ENCODE peak calls at places on chromosomes 1 and 21, in nine cellular contexts. One of them, this sample, is unnamed.

GRCh38 chr1:162697140-162697895 is 65.1 kb downstream of the DDR2 start:
- DNase-seq in BE2C: no peak
- DNase-seq in A549: no peak
- DNase-seq in psoas muscle: no peak
- DNase-seq in Panc1: no peak
- DNase-seq in H9: no peak
- DNase-seq in AG10803: peak; percentile 31
- DNase-seq in left lung: no peak
- DNase-seq in Peyer's patch: no peak
- DNase-seq in this sample: no peak

GRCh38 chr1:218513248-218513647 is 168.1 kb downstream of the TGFB2 start:
- DNase-seq in BE2C: no peak
- DNase-seq in A549: no peak
- DNase-seq in psoas muscle: no peak
- DNase-seq in Panc1: no peak
- DNase-seq in H9: no peak
- DNase-seq in AG10803: no peak
- DNase-seq in left lung: no peak
- DNase-seq in Peyer's patch: no peak
- DNase-seq in this sample: no peak

GRCh38 chr21:32733356-32733755 is 5.5 kb upstream of the SYNJ1 start:
- DNase-seq in BE2C: no peak
- DNase-seq in A549: no peak
- DNase-seq in psoas muscle: no peak
- DNase-seq in Panc1: no peak
- DNase-seq in H9: no peak
- DNase-seq in AG10803: no peak
- DNase-seq in left lung: no peak
- DNase-seq in Peyer's patch: no peak
- DNase-seq in this sample: no peak

GRCh38 chr1:198849108-198849507 is 210.3 kb downstream of the PTPRC start:
- DNase-seq in BE2C: peak; percentile 15
- DNase-seq in A549: no peak
- DNase-seq in psoas muscle: no peak
- DNase-seq in Panc1: no peak
- DNase-seq in H9: no peak
- DNase-seq in AG10803: no peak
- DNase-seq in left lung: no peak
- DNase-seq in Peyer's patch: no peak
- DNase-seq in this sample: no peak

GRCh38 chr1:66981679-66982078 is 56.9 kb downstream of the MIER1 start:
- DNase-seq in BE2C: no peak
- DNase-seq in A549: peak; percentile 27
- DNase-seq in psoas muscle: no peak
- DNase-seq in Panc1: no peak
- DNase-seq in H9: no peak
- DNase-seq in AG10803: peak; percentile 23
- DNase-seq in left lung: no peak
- DNase-seq in Peyer's patch: peak; percentile 69
- DNase-seq in this sample: no peak

GRCh38 chr21:28269173-28269572 is 723.5 kb downstream of the LTN1 start:
- DNase-seq in BE2C: peak; percentile 36
- DNase-seq in A549: no peak
- DNase-seq in psoas muscle: no peak
- DNase-seq in Panc1: no peak
- DNase-seq in H9: no peak
- DNase-seq in AG10803: no peak
- DNase-seq in left lung: no peak
- DNase-seq in Peyer's patch: no peak
- DNase-seq in this sample: no peak

GRCh38 chr1:154629160-154630073 is 21.4 kb upstream of the ADAR start:
- DNase-seq in BE2C: no peak
- DNase-seq in A549: no peak
- DNase-seq in psoas muscle: no peak
- DNase-seq in Panc1: no peak
- DNase-seq in H9: no peak
- DNase-seq in AG10803: no peak
- DNase-seq in left lung: no peak
- DNase-seq in Peyer's patch: no peak
- DNase-seq in this sample: no peak

GRCh38 chr1:167555971-167556714 is 2.6 kb upstream of the CREG1 start:
- DNase-seq in BE2C: peak; percentile 72
- DNase-seq in A549: peak; percentile 79
- DNase-seq in psoas muscle: peak; percentile 80
- DNase-seq in Panc1: peak; percentile 63
- DNase-seq in H9: peak; percentile 73
- DNase-seq in AG10803: peak; percentile 67
- DNase-seq in left lung: peak; percentile 65
- DNase-seq in Peyer's patch: peak; percentile 94
- DNase-seq in this sample: peak; percentile 81

GRCh38 chr1:155062702-155063411 is 683 bp upstream of the EFNA4 start:
- DNase-seq in BE2C: peak; percentile 88
- DNase-seq in A549: peak; percentile 72
- DNase-seq in psoas muscle: no peak
- DNase-seq in Panc1: no peak
- DNase-seq in H9: peak; percentile 87
- DNase-seq in AG10803: no peak
- DNase-seq in left lung: no peak
- DNase-seq in Peyer's patch: peak; percentile 88
- DNase-seq in this sample: peak; percentile 95

GRCh38 chr1:92940541-92940940 is 20.7 kb downstream of the DIPK1A start:
- DNase-seq in BE2C: no peak
- DNase-seq in A549: no peak
- DNase-seq in psoas muscle: no peak
- DNase-seq in Panc1: no peak
- DNase-seq in H9: no peak
- DNase-seq in AG10803: peak; percentile 72
- DNase-seq in left lung: no peak
- DNase-seq in Peyer's patch: no peak
- DNase-seq in this sample: no peak

GRCh38 chr1:20699558-20699957 is 18.2 kb downstream of the KIF17 start:
- DNase-seq in BE2C: no peak
- DNase-seq in A549: no peak
- DNase-seq in psoas muscle: peak; percentile 69
- DNase-seq in Panc1: no peak
- DNase-seq in H9: no peak
- DNase-seq in AG10803: no peak
- DNase-seq in left lung: no peak
- DNase-seq in Peyer's patch: no peak
- DNase-seq in this sample: no peak

GRCh38 chr1:29291756-29292155 is 55.4 kb downstream of the PTPRU start:
- DNase-seq in BE2C: no peak
- DNase-seq in A549: no peak
- DNase-seq in psoas muscle: no peak
- DNase-seq in Panc1: no peak
- DNase-seq in H9: no peak
- DNase-seq in AG10803: no peak
- DNase-seq in left lung: no peak
- DNase-seq in Peyer's patch: no peak
- DNase-seq in this sample: no peak

GRCh38 chr1:156053770-156054499 is at the start of gene UBQLN4:
- DNase-seq in BE2C: peak; percentile 93
- DNase-seq in A549: peak; percentile 87
- DNase-seq in psoas muscle: peak; percentile 95
- DNase-seq in Panc1: no peak
- DNase-seq in H9: peak; percentile 90
- DNase-seq in AG10803: peak; percentile 85
- DNase-seq in left lung: peak; percentile 91
- DNase-seq in Peyer's patch: peak; percentile 93
- DNase-seq in this sample: peak; percentile 90

DNA sequence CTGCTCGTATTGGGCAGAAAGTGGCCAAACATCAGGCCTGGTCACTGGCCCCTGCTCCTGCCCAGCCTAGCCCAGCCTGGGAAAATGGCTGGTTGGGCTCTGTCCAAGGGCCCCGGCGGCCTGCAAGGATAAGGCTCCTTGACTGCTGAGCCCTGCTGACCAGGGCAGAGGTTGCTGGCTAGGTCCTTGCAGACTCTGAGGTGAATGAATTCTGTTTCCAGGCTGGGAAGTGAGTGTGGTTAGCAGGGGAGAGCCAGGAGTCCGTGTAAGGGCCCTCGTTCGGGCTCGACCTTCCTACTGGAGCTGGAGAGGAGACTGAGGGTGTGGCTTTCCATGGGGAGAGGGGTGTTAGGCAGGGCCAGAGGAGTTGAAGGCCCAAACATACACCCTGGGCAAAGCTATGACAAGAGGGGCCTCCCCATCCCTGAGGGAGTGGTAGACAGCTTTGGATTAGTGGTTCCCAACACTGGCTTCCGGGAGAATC is 20.6 kb downstream of the CSF1 start:
- DNase-seq in BE2C: peak; percentile 81
- DNase-seq in A549: peak; percentile 80
- DNase-seq in psoas muscle: peak; percentile 88
- DNase-seq in Panc1: no peak
- DNase-seq in H9: peak; percentile 95
- DNase-seq in AG10803: peak; percentile 67
- DNase-seq in left lung: peak; percentile 77
- DNase-seq in Peyer's patch: peak; percentile 72
- DNase-seq in this sample: peak; percentile 88
- TF ChIP-seq CTCF in BE2C: no peak
- TF ChIP-seq CTCF in A549: no peak
- TF ChIP-seq CTCF in psoas muscle: no peak
- TF ChIP-seq CTCF in Panc1: no peak
- TF ChIP-seq CTCF in H9: no peak
- TF ChIP-seq CTCF in AG10803: no peak
- TF ChIP-seq CTCF in left lung: no peak
- TF ChIP-seq CTCF in Peyer's patch: peak; percentile 7
- TF ChIP-seq CTCF in this sample: no peak

DNA sequence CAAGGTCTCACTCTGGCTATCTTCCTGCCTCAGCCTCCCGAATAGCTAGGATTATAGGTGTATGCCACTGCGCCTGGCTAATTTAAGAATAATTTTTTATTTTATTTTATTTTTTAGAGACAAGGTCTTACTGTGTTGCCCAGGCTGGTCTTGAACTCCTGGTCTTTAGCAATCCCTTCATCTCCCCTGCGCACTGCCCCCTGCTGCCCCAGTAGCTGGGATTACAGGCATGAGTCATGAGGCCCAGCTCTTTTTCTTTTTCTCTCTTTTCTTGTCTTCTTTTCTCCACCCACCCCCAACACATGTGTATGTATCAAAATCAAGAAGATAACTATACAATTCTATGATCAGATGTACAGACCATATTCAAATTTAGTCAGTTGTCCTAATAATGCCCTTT is 87.2 kb downstream of the PEX14 start:
- DNase-seq in BE2C: no peak
- DNase-seq in A549: peak; percentile 12
- DNase-seq in psoas muscle: no peak
- DNase-seq in Panc1: no peak
- DNase-seq in H9: no peak
- DNase-seq in AG10803: no peak
- DNase-seq in left lung: no peak
- DNase-seq in Peyer's patch: no peak
- DNase-seq in this sample: no peak
- TF ChIP-seq CTCF in BE2C: no peak
- TF ChIP-seq CTCF in A549: no peak
- TF ChIP-seq CTCF in psoas muscle: no peak
- TF ChIP-seq CTCF in Panc1: no peak
- TF ChIP-seq CTCF in H9: peak; percentile 66
- TF ChIP-seq CTCF in AG10803: peak; percentile 4
- TF ChIP-seq CTCF in left lung: no peak
- TF ChIP-seq CTCF in Peyer's patch: no peak
- TF ChIP-seq CTCF in this sample: no peak

GRCh38 chr1:114585221-114585620 is 3.8 kb upstream of the BCAS2 start:
- DNase-seq in BE2C: peak; percentile 10
- DNase-seq in A549: no peak
- DNase-seq in psoas muscle: no peak
- DNase-seq in Panc1: no peak
- DNase-seq in H9: no peak
- DNase-seq in AG10803: peak; percentile 21
- DNase-seq in left lung: no peak
- DNase-seq in Peyer's patch: no peak
- DNase-seq in this sample: no peak

GRCh38 chr1:114587203-114587991 is 6.0 kb upstream of the BCAS2 start:
- DNase-seq in BE2C: no peak
- DNase-seq in A549: no peak
- DNase-seq in psoas muscle: no peak
- DNase-seq in Panc1: no peak
- DNase-seq in H9: no peak
- DNase-seq in AG10803: no peak
- DNase-seq in left lung: no peak
- DNase-seq in Peyer's patch: no peak
- DNase-seq in this sample: no peak

GRCh38 chr1:114586513-114587047 is 5.2 kb upstream of the BCAS2 start:
- DNase-seq in BE2C: no peak
- DNase-seq in A549: no peak
- DNase-seq in psoas muscle: no peak
- DNase-seq in Panc1: no peak
- DNase-seq in H9: no peak
- DNase-seq in AG10803: no peak
- DNase-seq in left lung: no peak
- DNase-seq in Peyer's patch: no peak
- DNase-seq in this sample: no peak

DNA sequence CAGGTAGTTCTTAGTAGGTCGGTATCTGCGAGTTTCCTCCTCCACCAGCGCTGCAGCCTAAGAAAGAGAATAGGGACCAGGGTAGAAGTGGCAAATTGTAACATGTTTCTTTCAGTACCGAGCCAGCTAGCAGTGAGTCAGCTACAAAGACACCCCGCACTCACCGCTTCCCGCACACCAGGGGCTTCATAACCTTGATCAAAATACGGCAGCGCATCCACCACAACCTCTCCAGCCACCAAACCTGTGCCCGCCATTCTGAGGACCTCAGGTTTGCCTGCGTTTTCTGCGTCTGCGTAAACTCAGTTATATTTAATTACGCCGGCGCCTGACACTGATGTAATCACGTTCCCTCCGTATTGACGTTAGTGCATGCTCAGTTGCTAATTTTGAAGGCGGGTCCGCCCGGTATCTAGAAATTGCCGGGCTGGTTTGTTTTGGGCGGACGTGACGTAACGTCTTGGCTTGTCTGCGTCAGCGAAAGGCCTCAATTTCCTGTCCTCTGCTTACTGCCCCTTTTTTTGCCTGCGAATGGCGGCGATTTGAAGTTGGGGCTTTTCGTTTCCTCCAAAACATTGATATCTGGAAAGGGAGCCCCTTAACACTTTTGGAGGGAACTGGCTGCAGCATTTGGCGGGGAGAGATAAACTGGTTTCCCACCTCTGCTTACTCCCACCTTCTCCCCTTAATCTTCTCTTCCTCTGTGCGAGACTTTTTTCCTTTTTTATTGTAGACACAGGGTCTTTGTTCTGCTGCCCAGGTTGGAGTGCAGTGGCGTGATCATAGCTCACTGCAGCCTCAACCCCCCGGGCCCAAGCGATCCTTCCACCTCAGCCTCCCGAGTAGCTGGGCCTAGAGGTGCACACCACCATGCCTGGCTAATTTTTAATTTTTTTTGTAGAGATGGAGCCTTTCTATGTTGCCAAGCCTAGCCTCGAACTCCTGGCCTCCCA is at the start of gene BCAS2:
- DNase-seq in BE2C: peak; percentile 92
- DNase-seq in A549: peak; percentile 96
- DNase-seq in psoas muscle: peak; percentile 96
- DNase-seq in Panc1: peak; percentile 82
- DNase-seq in H9: peak; percentile 96
- DNase-seq in AG10803: peak; percentile 98
- DNase-seq in left lung: peak; percentile 97
- DNase-seq in Peyer's patch: peak; percentile 99
- DNase-seq in this sample: peak; percentile 90
- TF ChIP-seq CTCF in BE2C: no peak
- TF ChIP-seq CTCF in A549: no peak
- TF ChIP-seq CTCF in psoas muscle: no peak
- TF ChIP-seq CTCF in Panc1: no peak
- TF ChIP-seq CTCF in H9: no peak
- TF ChIP-seq CTCF in AG10803: no peak
- TF ChIP-seq CTCF in left lung: no peak
- TF ChIP-seq CTCF in Peyer's patch: no peak
- TF ChIP-seq CTCF in this sample: no peak

GRCh38 chr1:230390371-230390770 is 35.8 kb downstream of the PGBD5 start:
- DNase-seq in BE2C: no peak
- DNase-seq in A549: no peak
- DNase-seq in psoas muscle: no peak
- DNase-seq in Panc1: no peak
- DNase-seq in H9: no peak
- DNase-seq in AG10803: no peak
- DNase-seq in left lung: no peak
- DNase-seq in Peyer's patch: no peak
- DNase-seq in this sample: no peak
- TF ChIP-seq CTCF in BE2C: no peak
- TF ChIP-seq CTCF in A549: no peak
- TF ChIP-seq CTCF in psoas muscle: no peak
- TF ChIP-seq CTCF in Panc1: no peak
- TF ChIP-seq CTCF in H9: no peak
- TF ChIP-seq CTCF in AG10803: no peak
- TF ChIP-seq CTCF in left lung: no peak
- TF ChIP-seq CTCF in Peyer's patch: no peak
- TF ChIP-seq CTCF in this sample: no peak